ENCODE peak calls at places on chromosomes 5 and 9, in six cellular contexts. U is central memory CD4-positive, alpha-beta T cell; B is EL; E is AG09319; O is germinal center; Y is stimulated activated CD4-positive, alpha-beta T cell treated with anti-CD3 and anti-CD28 coated beads, Interleukin-4, amount 100 ng/mL, for 48 hours. A is an unnamed sample.

GRCh38 chr9:77429928-77430327 is 218.2 kb downstream of the GNA14 start:
- DNase-seq in U (no peak), B (no peak), E (no peak), O (no peak), Y (no peak), A (no peak)

GRCh38 chr5:10528056-10528816 is 35.6 kb upstream of the ANKRD33B start:
- DNase-seq in U (no peak), Y (no peak), E (peak), O (no peak), B (peak), A (no peak)

GRCh38 chr5:10563132-10563939 is 534 bp upstream of the ANKRD33B start:
- DNase-seq in U (peak), Y (peak), B (peak), E (no peak), O (peak), A (peak)

GRCh38 chr5:181198905-181199519 is 6.0 kb downstream of the TRIM7 start:
- DNase-seq in O (no peak), U (no peak), Y (no peak), B (no peak), E (no peak), A (no peak)

GRCh38 chr5:124639095-124639665 is 107.3 kb downstream of the ZNF608 start:
- DNase-seq in E (no peak), Y (no peak), B (no peak), O (no peak), U (no peak), A (no peak)

GRCh38 chr5:104119529-104119928 is 556.9 kb upstream of the NUDT12 start:
- DNase-seq in O (no peak), B (no peak), E (no peak), Y (no peak), U (no peak), A (no peak)

GRCh38 chr5:101103874-101104273 is 200.8 kb upstream of the ST8SIA4 start:
- DNase-seq in O (no peak), U (no peak), B (no peak), E (no peak), Y (no peak), A (no peak)

GRCh38 chr9:97895695-97896332 is 26.5 kb downstream of the TRMO start:
- DNase-seq in O (no peak), U (no peak), B (peak), E (no peak), Y (no peak), A (peak)

GRCh38 chr5:158180407-158180806 is 321.5 kb upstream of the CLINT1 start:
- DNase-seq in O (no peak), B (no peak), U (no peak), E (no peak), Y (no peak), A (no peak)

GRCh38 chr5:54859321-54859720 is 126.1 kb downstream of the ESM1 start:
- DNase-seq in U (no peak), E (no peak), B (no peak), Y (no peak), O (no peak), A (no peak)

GRCh38 chr5:122236270-122236669 is 75.8 kb upstream of the SNCAIP start:
- DNase-seq in Y (no peak), U (no peak), O (no peak), E (no peak), B (peak), A (no peak)

GRCh38 chr5:1944408-1944807 is 61.7 kb upstream of the IRX4 start:
- DNase-seq in E (no peak), O (no peak), B (no peak), U (no peak), Y (no peak), A (no peak)

GRCh38 chr5:132233081-132233480 is 5.4 kb upstream of the P4HA2 start:
- DNase-seq in E (no peak), B (no peak), U (no peak), Y (no peak), O (no peak), A (no peak)

GRCh38 chr5:97931829-97932228 is 748.8 kb upstream of the RIOK2 start:
- DNase-seq in E (no peak), B (no peak), Y (no peak), O (no peak), U (no peak), A (no peak)

GRCh38 chr5:43514471-43514815 is 505 bp downstream of the C5orf34 start:
- DNase-seq in Y (no peak), E (peak), B (peak), O (no peak), U (no peak), A (no peak)

GRCh38 chr5:126015244-126016054 is 407.8 kb upstream of the GRAMD2B start:
- DNase-seq in O (no peak), Y (no peak), U (no peak), E (peak), B (peak), A (peak)

GRCh38 chr9:133130721-133131244 is 9.7 kb upstream of the RALGDS start:
- DNase-seq in U (peak), Y (no peak), B (no peak), E (no peak), O (peak), A (no peak)